ENCODE peak calls at places on chromosomes 16 and 17, in five cellular contexts. K is testis, X is esophagus muscularis mucosa, N is left ventricle myocardium inferior, O is osteoblast. D is an unnamed sample. For H3K4me1, the result is how much of the 10 kb centered on the place peaks cover.

GRCh38 chr16:84323626-84324025 is 28.9 kb downstream of the WFDC1 start:
- DNase-seq in K (no peak), N (no peak), O (no peak), X (no peak), D (no peak)

GRCh38 chr16:63185235-63185780 is 1149.1 kb upstream of the CDH8 start:
- DNase-seq in O (no peak), X (no peak), N (no peak), K (no peak), D (no peak)

GRCh38 chr17:51228177-51228576 is 31.7 kb downstream of the MBTD1 start:
- DNase-seq in K (no peak), X (no peak), N (no peak), O (no peak), D (peak)

GRCh38 chr16:67804853-67805542 is 1.4 kb downstream of the RANBP10 start:
- DNase-seq in X (no peak), N (no peak), O (no peak), K (no peak), D (no peak)

GRCh38 chr17:72030067-72030899 is 90.5 kb upstream of the SOX9 start:
- DNase-seq in N (peak), K (peak), O (peak), X (no peak), D (peak)

GRCh38 chr17:5472511-5472910 is 3.7 kb upstream of the DHX33 start:
- DNase-seq in X (no peak), N (no peak), O (no peak), K (no peak), D (no peak)

GRCh38 chr16:28494141-28494851 is at the start of gene APOBR:
- DNase-seq in N (peak), O (peak), K (peak), X (peak), D (no peak)

GRCh38 chr17:57324646-57325045 is 68.3 kb downstream of the MSI2 start:
- DNase-seq in X (no peak), O (no peak), N (no peak), K (no peak), D (no peak)

GRCh38 chr16:31118223-31119155 is 1.0 kb downstream of the KAT8 start:
- DNase-seq in X (no peak), O (peak), N (no peak), K (no peak), D (peak)

GRCh38 chr17:69882281-69882680 is 192.7 kb upstream of the KCNJ16 start:
- DNase-seq in K (no peak), X (no peak), N (no peak), O (no peak), D (no peak)

GRCh38 chr17:82862758-82863645 is 23.2 kb upstream of the ZNF750 start:
- DNase-seq in X (no peak), O (peak), N (no peak), K (no peak), D (no peak)

GRCh38 chr16:64240586-64240985 is 881.3 kb downstream of the CDH11 start:
- DNase-seq in O (peak), N (no peak), X (no peak), K (no peak), D (peak)

GRCh38 chr16:79158337-79158736 is 442.2 kb downstream of the MAF start:
- DNase-seq in X (no peak), N (no peak), O (no peak), K (no peak), D (no peak)

GRCh38 chr17:45740553-45741330 is 43.4 kb upstream of the CRHR1 start:
- DNase-seq in N (no peak), X (no peak), K (peak), O (peak), D (peak)

GRCh38 chr16:68486671-68487495 is 38.6 kb upstream of the SMPD3 start:
- DNase-seq in K (no peak), O (no peak), X (no peak), N (no peak), D (no peak)

GRCh38 chr16:54817432-54817831 is 113.2 kb upstream of the IRX5 start:
- DNase-seq in N (no peak), X (no peak), O (no peak), K (no peak), D (peak)

GRCh38 chr17:64020068-64020766 is at the start of gene ICAM2:
- DNase-seq in K (peak), N (peak), X (no peak), O (no peak), D (no peak)

GRCh38 chr17:11668633-11669032 is 70.4 kb downstream of the DNAH9 start:
- DNase-seq in N (no peak), X (peak), K (no peak), O (no peak), D (no peak)

GRCh38 chr17:32757963-32758362 is 119.0 kb downstream of the MYO1D start:
- DNase-seq in N (no peak), O (no peak), K (no peak), X (no peak), D (peak)

GRCh38 chr16:87032554-87032953 is 284.6 kb downstream of the C16orf95 start:
- DNase-seq in K (no peak), X (no peak), O (no peak), N (no peak), D (no peak)

GRCh38 chr17:8611135-8611534 is 19.4 kb downstream of the MYH10 start:
- DNase-seq in K (no peak), X (no peak), N (no peak), O (no peak), D (no peak)

GRCh38 chr16:8537691-8538342 is 52.5 kb downstream of the TMEM114 start:
- DNase-seq in K (no peak), O (no peak), X (no peak), N (no peak), D (no peak)

GRCh38 chr17:62778990-62779681 is 29.0 kb downstream of the MARCHF10 start:
- DNase-seq in K (peak), N (no peak), X (no peak), O (no peak), D (peak)

GRCh38 chr17:144936-145670 is 7.7 kb downstream of the SCGB1C2 start:
- DNase-seq in K (peak), X (no peak), O (peak), N (peak), D (no peak)

GRCh38 chr17:4970273-4970672 is 2.7 kb upstream of the SPAG7 start:
- DNase-seq in K (no peak), X (no peak), N (no peak), O (no peak), D (no peak)

GRCh38 chr16:30185683-30186421 is 2.5 kb downstream of the CORO1A start:
- DNase-seq in K (no peak), N (peak), X (peak), O (peak), D (no peak)

GRCh38 chr17:73309727-73310555 is 1.9 kb downstream of the CDC42EP4 start:
- DNase-seq in O (no peak), K (peak), N (no peak), X (no peak), D (no peak)

GRCh38 chr17:57559634-57560387 is 185.3 kb downstream of the CCDC182 start:
- DNase-seq in X (no peak), K (no peak), N (no peak), O (no peak), D (no peak)

GRCh38 chr17:74796211-74796610 is 20.1 kb upstream of the NAT9 start:
- DNase-seq in K (no peak), X (no peak), O (no peak), N (no peak), D (no peak)

GRCh38 chr16:32116080-32116479 is 137.0 kb upstream of the TP53TG3D start:
- DNase-seq in N (peak), K (peak), X (peak), O (no peak), D (no peak)

GRCh38 chr17:28747801-28748750 is 4.3 kb downstream of the TRAF4 start:
- DNase-seq in X (no peak), K (no peak), O (peak), N (no peak), D (no peak)

GRCh38 chr16:53898993-53899392 is 195.0 kb downstream of the FTO start:
- DNase-seq in O (no peak), X (no peak), N (no peak), K (no peak), D (no peak)

GRCh38 chr17:41489531-41489930 is at the start of gene KRT36:
- DNase-seq in K (no peak), N (no peak), X (no peak), O (no peak), D (no peak)

GRCh38 chr17:65123757-65124675 is 13.2 kb upstream of the RGS9 start:
- DNase-seq in O (no peak), X (no peak), K (no peak), N (no peak), D (no peak)

GRCh38 chr16:47578573-47578972 is 117.4 kb downstream of the PHKB start:
- DNase-seq in X (no peak), N (no peak), O (peak), K (no peak), D (peak)

GRCh38 chr16:48687421-48688038 is 77.5 kb upstream of the N4BP1 start:
- DNase-seq in K (peak), N (peak), X (peak), O (peak), D (peak)

GRCh38 chr17:27892866-27893769 is at the start of gene LYRM9:
- DNase-seq in X (peak), N (peak), K (peak), O (peak), D (no peak)

DNA sequence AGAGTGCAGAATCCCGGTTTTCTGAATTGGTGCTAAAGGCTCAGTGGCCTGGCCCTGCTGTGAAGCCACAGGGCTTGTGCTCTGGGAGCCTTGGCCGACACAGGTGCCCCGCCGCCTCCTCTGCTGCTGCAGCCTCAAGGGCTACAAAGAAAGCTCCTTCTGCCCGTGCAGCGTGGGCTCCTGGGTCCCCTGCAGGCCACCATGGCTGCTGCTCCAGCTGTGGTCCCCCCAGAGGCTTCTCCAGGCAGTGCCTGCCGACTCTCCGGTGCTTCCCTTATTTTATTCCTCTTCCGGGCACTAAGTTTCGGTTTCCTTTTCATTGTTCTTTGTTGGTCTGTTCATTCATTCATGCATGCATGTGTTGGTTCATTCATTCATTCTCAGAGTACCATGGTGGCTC is 53.1 kb downstream of the CMIP start:
- DNase-seq in K (no peak), X (no peak), O (peak), N (no peak), D (no peak)
- H3K4me1 ChIP-seq in K (under half), X (under half), O (under half), N (half or more), D (under half)

DNA sequence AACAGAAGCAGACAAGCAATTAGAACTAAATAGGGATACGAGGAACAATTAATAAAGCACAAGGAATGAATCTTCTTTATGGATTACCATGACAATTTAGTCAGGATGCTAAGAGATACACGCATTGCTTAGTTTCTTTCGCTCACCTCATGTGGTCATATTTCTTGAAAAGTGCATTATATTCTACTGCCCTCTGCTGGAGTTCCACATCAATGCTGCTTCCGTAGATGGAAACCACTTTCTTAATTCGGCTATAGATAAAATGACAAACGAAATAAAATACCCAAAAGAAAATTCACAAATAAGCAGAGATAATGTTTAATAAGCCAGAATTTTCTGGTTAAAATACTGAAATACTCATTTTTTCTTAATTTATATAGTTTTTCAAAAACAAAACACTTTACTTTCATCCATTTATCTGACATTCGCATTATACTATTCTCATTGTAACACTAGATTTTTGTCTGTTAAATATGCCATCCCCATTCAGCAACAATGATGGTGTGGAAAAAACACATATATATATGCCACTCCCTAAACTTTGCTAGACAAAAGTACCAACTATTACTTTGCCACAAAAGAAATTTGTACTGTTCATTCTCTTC is 22.0 kb upstream of the PHLPP2 start:
- DNase-seq in K (no peak), O (no peak), X (no peak), N (no peak), D (no peak)
- TF ChIP-seq CTCF in K (peak), O (peak), X (peak), N (peak), D (peak)

GRCh38 chr17:76562734-76563148 is 22.9 kb downstream of the PRCD start:
- DNase-seq in N (no peak), K (peak), O (peak), X (no peak), D (peak)
- H3K4me1 ChIP-seq in N (half or more), K (under half), O (half or more), X (under half), D (under half)

DNA sequence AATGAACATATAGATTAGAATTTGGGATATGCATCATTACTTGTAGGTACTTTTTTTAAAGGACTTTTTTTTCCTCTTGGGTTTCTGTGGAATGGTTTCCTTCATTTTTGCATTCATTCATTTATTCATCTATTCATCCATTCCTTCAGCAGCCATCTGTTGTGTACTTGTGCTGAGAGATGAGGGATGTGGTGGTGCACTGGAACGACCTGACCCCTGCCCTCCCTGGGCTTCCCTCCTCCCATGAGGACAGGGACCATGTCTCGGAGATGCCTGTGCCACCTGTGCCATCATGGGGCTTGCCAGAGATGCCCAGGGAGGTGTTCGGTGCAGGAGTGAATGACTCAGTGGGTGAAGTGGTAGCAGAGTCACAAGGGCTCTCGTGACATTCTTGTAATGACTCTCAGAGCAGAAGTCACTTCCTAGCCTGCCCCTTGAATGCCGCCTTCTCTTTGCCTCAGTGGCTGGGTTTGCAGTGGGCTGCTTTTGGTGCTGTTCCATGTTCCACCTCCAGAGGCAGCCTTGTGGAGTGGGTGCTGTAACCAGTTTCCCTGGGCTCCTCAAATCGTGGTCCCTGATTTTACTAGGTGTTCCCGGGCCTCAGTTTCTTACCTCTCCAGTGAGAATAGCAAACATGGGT is 43.9 kb downstream of the CLEC16A start:
- DNase-seq in N (no peak), O (no peak), X (no peak), K (no peak), D (no peak)
- TF ChIP-seq CTCF in N (peak), O (peak), X (no peak), K (no peak), D (peak)

DNA sequence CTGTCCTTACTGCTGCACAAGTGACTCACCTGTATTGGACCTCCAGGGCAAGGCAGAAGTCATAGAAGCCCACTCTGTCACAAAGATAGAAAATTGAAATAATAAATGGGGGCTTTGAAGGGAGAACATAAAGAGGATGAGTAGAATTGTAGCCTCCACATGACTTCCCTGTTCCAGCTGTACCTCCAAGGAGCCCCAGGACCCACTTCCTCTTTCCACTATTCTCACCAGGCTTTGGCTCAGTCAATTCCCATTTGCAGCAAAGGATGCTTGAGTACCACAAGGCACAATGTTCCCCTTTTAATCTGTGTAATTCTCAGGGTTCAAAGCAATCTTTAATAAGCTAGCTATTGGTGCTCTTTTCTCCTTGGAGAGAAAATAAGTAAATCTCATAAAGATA is 512.1 kb downstream of the TOX3 start:
- DNase-seq in K (no peak), N (no peak), X (no peak), O (no peak), D (no peak)
- H3K4me1 ChIP-seq in K (under half), N (under half), X (under half), O (under half), D (under half)

GRCh38 chr17:79109584-79109983 is 35.0 kb downstream of the ENGASE start:
- DNase-seq in K (no peak), X (no peak), O (no peak), N (no peak), D (no peak)
- TF ChIP-seq CTCF in K (no peak), X (no peak), O (no peak), N (no peak), D (peak)